ENCODE peak calls at places on chromosome 21, in nine cellular contexts. M is transverse colon, P is ovary, K is esophagus muscularis mucosa, R is SK-N-SH, F is stomach, Z is sigmoid colon, C is tibial nerve, N is K562. D is an unnamed sample.
A peak's percentile ranks its signal among the peaks of the same experiment; 100 is the strongest.

GRCh38 chr21:43913928-43914327 is 48.9 kb downstream of the AGPAT3 start:
- DNase-seq in M (no peak), P (peak; percentile 49), K (no peak), R (no peak), F (no peak), Z (peak; percentile 64), C (no peak), N (peak; percentile 31), D (no peak)

GRCh38 chr21:29332461-29333354 is 34.0 kb downstream of the BACH1 start:
- DNase-seq in M (no peak), P (no peak), K (no peak), R (no peak), F (no peak), Z (no peak), C (no peak), N (no peak), D (no peak)

GRCh38 chr21:42840411-42841155 is 38.8 kb downstream of the WDR4 start:
- DNase-seq in M (no peak), P (no peak), K (no peak), R (no peak), F (no peak), Z (no peak), C (no peak), N (peak; percentile 5), D (no peak)

GRCh38 chr21:30629173-30629572 is 5.8 kb upstream of the KRTAP20-2 start:
- DNase-seq in M (no peak), P (no peak), K (no peak), R (no peak), F (no peak), Z (no peak), C (no peak), N (no peak), D (no peak)

GRCh38 chr21:32578107-32578691 is 7.1 kb downstream of the TCP10L start:
- DNase-seq in M (peak; percentile 34), P (no peak), K (no peak), R (peak; percentile 44), F (no peak), Z (no peak), C (no peak), N (no peak), D (no peak)

GRCh38 chr21:34857122-34857713 is 188.4 kb downstream of the CLIC6 start:
- DNase-seq in M (no peak), P (no peak), K (no peak), R (no peak), F (no peak), Z (no peak), C (no peak), N (no peak), D (no peak)

GRCh38 chr21:26835027-26835713 is 10.0 kb downstream of the ADAMTS1 start:
- DNase-seq in M (no peak), P (peak; percentile 67), K (no peak), R (no peak), F (no peak), Z (peak; percentile 74), C (no peak), N (no peak), D (no peak)

GRCh38 chr21:46110499-46111192 is 12.7 kb downstream of the COL6A2 start:
- DNase-seq in M (peak; percentile 26), P (peak; percentile 80), K (peak; percentile 92), R (peak; percentile 73), F (peak; percentile 21), Z (peak; percentile 95), C (peak; percentile 27), N (peak; percentile 8), D (no peak)

GRCh38 chr21:28822882-28823335 is 169.8 kb downstream of the LTN1 start:
- DNase-seq in M (peak; percentile 30), P (no peak), K (no peak), R (peak; percentile 33), F (no peak), Z (no peak), C (no peak), N (no peak), D (no peak)

GRCh38 chr21:24895885-24896734 is 711.2 kb downstream of the MRPL39 start:
- DNase-seq in M (peak; percentile 19), P (no peak), K (no peak), R (peak; percentile 1), F (peak; percentile 26), Z (no peak), C (no peak), N (no peak), D (no peak)
- TF ChIP-seq CTCF in M (peak; percentile 45), P (peak; percentile 39), K (peak; percentile 15), R (peak; percentile 70), F (peak; percentile 64), Z (peak; percentile 27), C (peak; percentile 47), N (no peak), D (no peak)

GRCh38 chr21:39136711-39137110 is 46.5 kb downstream of the PSMG1 start:
- DNase-seq in M (no peak), P (no peak), K (peak; percentile 47), R (no peak), F (no peak), Z (no peak), C (no peak), N (no peak), D (no peak)
- H3K27ac ChIP-seq in M (no peak overlapping the region), P (no peak overlapping the region), K (no peak overlapping the region), R (peak overlapping the region; percentile 71), F (no peak overlapping the region), Z (no peak overlapping the region), C (peak overlapping the region; percentile 71), N (no peak overlapping the region), D (peak overlapping the region; percentile 83)

DNA sequence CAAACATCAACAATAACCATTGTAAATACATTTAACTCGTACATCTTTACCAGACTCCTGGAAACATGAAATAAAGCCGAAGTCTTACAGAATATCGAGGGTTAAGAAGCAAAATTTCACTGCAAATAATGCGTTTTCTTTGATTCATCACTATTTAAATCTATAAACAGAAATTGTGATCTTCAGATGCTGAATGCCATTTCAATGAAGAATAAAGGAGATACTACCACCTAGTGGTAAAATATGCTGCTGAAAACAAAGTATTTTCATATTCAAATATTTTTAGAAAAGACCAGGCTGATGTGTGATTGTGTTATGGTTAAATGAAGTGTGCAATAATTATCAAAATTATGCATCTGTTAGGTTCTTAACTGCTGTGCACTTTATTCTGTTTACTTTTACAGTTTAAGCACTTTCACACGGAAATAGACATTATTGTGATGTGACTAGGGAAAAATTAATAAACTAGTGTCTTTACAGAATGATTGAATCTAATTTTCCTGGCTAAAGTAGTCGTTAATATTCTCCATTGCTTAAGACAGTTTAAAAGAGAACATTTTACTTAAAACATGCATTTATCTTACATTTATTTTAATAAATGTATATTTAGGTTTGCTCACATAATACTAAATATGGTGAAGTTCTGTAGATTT is 1093.1 kb downstream of the MRPL39 start:
- DNase-seq in M (no peak), P (no peak), K (no peak), R (peak; percentile 16), F (no peak), Z (no peak), C (no peak), N (no peak), D (peak; percentile 0)
- TF ChIP-seq EP300 in M (no peak), P (no peak), K (no peak), R (no peak), F (no peak), Z (no peak), C (no peak), N (no peak), D (no peak)

GRCh38 chr21:37166733-37167132 is 93.7 kb downstream of the TTC3 start:
- DNase-seq in M (no peak), P (no peak), K (no peak), R (no peak), F (no peak), Z (no peak), C (no peak), N (no peak), D (no peak)
- TF ChIP-seq CTCF in M (no peak), P (no peak), K (peak; percentile 37), R (peak; percentile 33), F (no peak), Z (no peak), C (no peak), N (peak; percentile 60), D (peak; percentile 27)

D was measured in A549.